ENCODE peak calls at places on chromosomes 3 and 15, in nine cellular contexts. I, U, Q, N, C, V, L, X and F are unnamed samples.

GRCh38 chr3:127985216-127985615 is 67.0 kb upstream of the SEC61A1 start:
- DNase-seq in V (no peak), U (no peak), C (no peak), Q (no peak), I (no peak), N (no peak), L (no peak), X (no peak), F (no peak)

GRCh38 chr3:100756441-100756840 is 47.1 kb downstream of the TFG start:
- DNase-seq in Q (no peak), C (no peak), I (no peak), V (no peak), L (peak; percentile 55), U (no peak), N (no peak), X (no peak), F (no peak)

GRCh38 chr3:105322570-105323273 is 44.0 kb upstream of the ALCAM start:
- DNase-seq in I (peak; percentile 38), Q (no peak), U (no peak), L (peak; percentile 2), C (no peak), N (no peak), X (no peak), V (no peak), F (no peak)

GRCh38 chr3:53195602-53196574 is 34.9 kb downstream of the PRKCD start:
- DNase-seq in V (no peak), X (no peak), I (peak; percentile 87), N (peak; percentile 12), L (no peak), Q (peak; percentile 43), C (peak; percentile 46), U (no peak), F (peak; percentile 96)

GRCh38 chr3:93988764-93989163 is 8.8 kb downstream of the ARL13B start:
- DNase-seq in Q (no peak), U (no peak), V (no peak), C (no peak), L (no peak), I (no peak), X (no peak), N (no peak), F (no peak)

GRCh38 chr15:82549199-82549665 is 9.0 kb upstream of the RPS17 start:
- DNase-seq in X (no peak), U (no peak), Q (no peak), I (no peak), C (no peak), L (no peak), V (no peak), N (no peak), F (no peak)

GRCh38 chr3:141083831-141084624 is 32.9 kb downstream of the SPSB4 start:
- DNase-seq in X (no peak), N (no peak), V (no peak), I (no peak), U (no peak), Q (no peak), C (no peak), L (no peak), F (peak; percentile 26)

GRCh38 chr15:94670436-94671034 is 439.2 kb downstream of the MCTP2 start:
- DNase-seq in L (peak; percentile 13), C (peak; percentile 51), I (peak; percentile 39), Q (peak; percentile 35), U (no peak), X (peak; percentile 31), N (peak; percentile 15), V (no peak), F (no peak)

GRCh38 chr15:39556461-39556860 is 24.4 kb upstream of the THBS1 start:
- DNase-seq in I (no peak), C (no peak), L (no peak), Q (no peak), N (no peak), V (no peak), X (no peak), U (no peak), F (no peak)

GRCh38 chr3:44476963-44477311 is 533 bp downstream of the ZNF445 start:
- DNase-seq in V (no peak), X (no peak), L (no peak), N (no peak), I (no peak), C (no peak), Q (no peak), U (no peak), F (no peak)

GRCh38 chr3:159560214-159561004 is 428.2 kb upstream of the IL12A start:
- DNase-seq in L (no peak), V (no peak), N (no peak), X (no peak), I (no peak), Q (no peak), C (no peak), U (no peak), F (no peak)

GRCh38 chr3:48931944-48932580 is 13.4 kb downstream of the ARIH2 start:
- DNase-seq in V (no peak), X (no peak), Q (no peak), C (no peak), U (no peak), L (no peak), N (no peak), I (no peak), F (no peak)

GRCh38 chr3:155418426-155418825 is 124.9 kb upstream of the STRIT1 start:
- DNase-seq in X (no peak), U (peak; percentile 4), C (no peak), N (no peak), I (no peak), L (no peak), Q (no peak), V (no peak), F (peak; percentile 29)

GRCh38 chr3:36700537-36701248 is 63.7 kb downstream of the DCLK3 start:
- DNase-seq in C (peak; percentile 45), I (peak; percentile 60), X (peak; percentile 41), N (peak; percentile 33), Q (peak; percentile 69), U (no peak), V (no peak), L (peak; percentile 64), F (peak; percentile 87)

GRCh38 chr15:68372291-68372811 is 59.6 kb downstream of the ITGA11 start:
- DNase-seq in V (no peak), L (peak; percentile 76), C (no peak), N (peak; percentile 18), Q (peak; percentile 45), I (no peak), X (no peak), U (no peak), F (peak; percentile 83)

GRCh38 chr3:42667096-42667522 is 13.6 kb downstream of the ZBTB47 start:
- DNase-seq in U (no peak), L (no peak), Q (no peak), V (no peak), N (no peak), I (no peak), X (no peak), C (no peak), F (peak; percentile 83)

GRCh38 chr15:76865548-76865991 is 39.6 kb downstream of the SCAPER start:
- DNase-seq in N (no peak), C (no peak), Q (no peak), I (no peak), L (no peak), U (no peak), V (no peak), X (no peak), F (no peak)

GRCh38 chr15:67592245-67592644 is 49.7 kb downstream of the MAP2K5 start:
- DNase-seq in U (no peak), V (no peak), I (no peak), X (no peak), C (no peak), N (no peak), L (no peak), Q (no peak), F (no peak)

GRCh38 chr3:47482411-47482810 is 6.7 kb upstream of the SCAP start:
- DNase-seq in L (no peak), I (no peak), V (no peak), N (no peak), Q (no peak), X (no peak), C (peak; percentile 24), U (no peak), F (no peak)

GRCh38 chr3:45464336-45464809 is 76.0 kb downstream of the LARS2 start:
- DNase-seq in C (no peak), Q (no peak), U (no peak), N (no peak), V (no peak), I (no peak), L (no peak), X (no peak), F (no peak)